ENCODE peak calls at places on chromosome 10, in five cellular contexts. S, Q, C, K and H are unnamed samples.

GRCh38 chr10:72263613-72264241 is 10.0 kb upstream of the DDIT4 start:
- DNase-seq in K (peak), Q (no peak), S (no peak), C (no peak), H (no peak)

GRCh38 chr10:11685787-11686218 is 56.4 kb upstream of the ECHDC3 start:
- DNase-seq in Q (peak), C (peak), S (peak), K (peak), H (peak)

GRCh38 chr10:119025776-119026175 is 3.7 kb upstream of the NANOS1 start:
- DNase-seq in S (peak), Q (peak), C (no peak), K (no peak), H (peak)

GRCh38 chr10:48493083-48493871 is 111.6 kb downstream of the ARHGAP22 start:
- DNase-seq in C (no peak), K (peak), Q (peak), S (no peak), H (peak)

GRCh38 chr10:8402469-8403074 is 348.1 kb downstream of the GATA3 start:
- DNase-seq in K (no peak), S (no peak), Q (no peak), C (no peak), H (no peak)

GRCh38 chr10:48456361-48456804 is 148.5 kb downstream of the ARHGAP22 start:
- DNase-seq in K (peak), Q (peak), S (peak), C (no peak), H (peak)

GRCh38 chr10:59793924-59794323 is 40.7 kb upstream of the MRLN start:
- DNase-seq in K (no peak), S (no peak), Q (no peak), C (no peak), H (no peak)

GRCh38 chr10:12605580-12606405 is 256.4 kb downstream of the CAMK1D start:
- DNase-seq in Q (peak), K (peak), S (peak), C (peak), H (peak)

GRCh38 chr10:76119515-76119914 is 688.1 kb downstream of the LRMDA start:
- DNase-seq in S (no peak), Q (no peak), C (peak), K (no peak), H (no peak)

GRCh38 chr10:87504307-87504666 is 406 bp upstream of the MINPP1 start:
- DNase-seq in C (no peak), K (no peak), Q (no peak), S (no peak), H (no peak)

GRCh38 chr10:121168513-121169216 is 317.5 kb downstream of the WDR11 start:
- DNase-seq in K (no peak), S (no peak), C (no peak), Q (no peak), H (no peak)

GRCh38 chr10:36608251-36608650 is 517.1 kb upstream of the ANKRD30A start:
- DNase-seq in C (peak), K (no peak), S (no peak), Q (no peak), H (no peak)

GRCh38 chr10:100775866-100776265 is 30.5 kb downstream of the PAX2 start:
- DNase-seq in Q (no peak), K (no peak), C (no peak), S (no peak), H (no peak)

GRCh38 chr10:91551856-91552255 is 81.0 kb downstream of the PPP1R3C start:
- DNase-seq in K (peak), C (peak), S (peak), Q (peak), H (peak)